ENCODE peak calls at places on chromosomes 1 and 21, in four cellular contexts. One of them, this sample, is unnamed.
A peak's percentile ranks its signal among the peaks of the same experiment; 100 is the strongest.

GRCh38 chr1:84156210-84156621 is 12.1 kb downstream of the PRKACB start:
- DNase-seq in OCI-LY7: no peak
- DNase-seq in A673: peak; percentile 78
- DNase-seq in psoas muscle: no peak
- DNase-seq in this sample: no peak

GRCh38 chr1:42183646-42184268 is 19.2 kb upstream of the GUCA2A start:
- DNase-seq in OCI-LY7: no peak
- DNase-seq in A673: no peak
- DNase-seq in psoas muscle: no peak
- DNase-seq in this sample: no peak

GRCh38 chr1:201385299-201385891 is 7.9 kb upstream of the TNNT2 start:
- DNase-seq in OCI-LY7: peak; percentile 63
- DNase-seq in A673: peak; percentile 52
- DNase-seq in psoas muscle: peak; percentile 57
- DNase-seq in this sample: peak; percentile 69

GRCh38 chr1:117753232-117753631 is 147.4 kb downstream of the TENT5C start:
- DNase-seq in OCI-LY7: no peak
- DNase-seq in A673: no peak
- DNase-seq in psoas muscle: no peak
- DNase-seq in this sample: no peak

GRCh38 chr1:183363967-183364366 is 54.2 kb downstream of the NMNAT2 start:
- DNase-seq in OCI-LY7: no peak
- DNase-seq in A673: no peak
- DNase-seq in psoas muscle: no peak
- DNase-seq in this sample: no peak

GRCh38 chr21:27703806-27704205 is 736.9 kb upstream of the ADAMTS5 start:
- DNase-seq in OCI-LY7: no peak
- DNase-seq in A673: no peak
- DNase-seq in psoas muscle: no peak
- DNase-seq in this sample: no peak

GRCh38 chr1:184075040-184076029 is 23.8 kb downstream of the TSEN15 start:
- DNase-seq in OCI-LY7: peak; percentile 49
- DNase-seq in A673: peak; percentile 86
- DNase-seq in psoas muscle: no peak
- DNase-seq in this sample: peak; percentile 59

GRCh38 chr1:21773585-21773984 is 9.4 kb downstream of the USP48 start:
- DNase-seq in OCI-LY7: peak; percentile 37
- DNase-seq in A673: no peak
- DNase-seq in psoas muscle: no peak
- DNase-seq in this sample: peak; percentile 80

GRCh38 chr1:32876341-32877210 is 5.9 kb upstream of the FNDC5 start:
- DNase-seq in OCI-LY7: peak; percentile 73
- DNase-seq in A673: peak; percentile 69
- DNase-seq in psoas muscle: peak; percentile 64
- DNase-seq in this sample: peak; percentile 61

GRCh38 chr21:45463871-45464270 is 58.9 kb downstream of the COL18A1 start:
- DNase-seq in OCI-LY7: no peak
- DNase-seq in A673: no peak
- DNase-seq in psoas muscle: no peak
- DNase-seq in this sample: no peak

GRCh38 chr1:24904731-24905354 is 25.2 kb downstream of the RUNX3 start:
- DNase-seq in OCI-LY7: no peak
- DNase-seq in A673: no peak
- DNase-seq in psoas muscle: no peak
- DNase-seq in this sample: no peak

GRCh38 chr1:164343189-164343588 is 215.8 kb upstream of the PBX1 start:
- DNase-seq in OCI-LY7: no peak
- DNase-seq in A673: no peak
- DNase-seq in psoas muscle: no peak
- DNase-seq in this sample: no peak

GRCh38 chr1:151831605-151832004 is at the start of gene RORC:
- DNase-seq in OCI-LY7: no peak
- DNase-seq in A673: no peak
- DNase-seq in psoas muscle: peak; percentile 72
- DNase-seq in this sample: no peak

GRCh38 chr1:185441608-185442007 is 124.6 kb upstream of the IVNS1ABP start:
- DNase-seq in OCI-LY7: no peak
- DNase-seq in A673: peak; percentile 30
- DNase-seq in psoas muscle: no peak
- DNase-seq in this sample: no peak

GRCh38 chr1:226100436-226101347 is 38.2 kb downstream of the H3-3A start:
- DNase-seq in OCI-LY7: peak; percentile 40
- DNase-seq in A673: peak; percentile 58
- DNase-seq in psoas muscle: peak; percentile 35
- DNase-seq in this sample: peak; percentile 40

GRCh38 chr1:223533708-223534107 is 131.8 kb downstream of the CAPN8 start:
- DNase-seq in OCI-LY7: no peak
- DNase-seq in A673: no peak
- DNase-seq in psoas muscle: no peak
- DNase-seq in this sample: no peak

GRCh38 chr1:169491845-169492281 is 6.1 kb upstream of the SLC19A2 start:
- DNase-seq in OCI-LY7: no peak
- DNase-seq in A673: no peak
- DNase-seq in psoas muscle: no peak
- DNase-seq in this sample: peak; percentile 40

GRCh38 chr1:248404024-248404423 is 1.2 kb downstream of the OR2T1 start:
- DNase-seq in OCI-LY7: no peak
- DNase-seq in A673: peak; percentile 30
- DNase-seq in psoas muscle: no peak
- DNase-seq in this sample: peak; percentile 33

GRCh38 chr1:194535369-194535768 is 1349.0 kb upstream of the B3GALT2 start:
- DNase-seq in OCI-LY7: no peak
- DNase-seq in A673: no peak
- DNase-seq in psoas muscle: no peak
- DNase-seq in this sample: no peak

GRCh38 chr1:118302145-118302544 is 117.1 kb upstream of the SPAG17 start:
- DNase-seq in OCI-LY7: no peak
- DNase-seq in A673: no peak
- DNase-seq in psoas muscle: no peak
- DNase-seq in this sample: no peak

GRCh38 chr1:94246692-94247145 is 9.3 kb upstream of the ARHGAP29 start:
- DNase-seq in OCI-LY7: no peak
- DNase-seq in A673: no peak
- DNase-seq in psoas muscle: no peak
- DNase-seq in this sample: no peak

GRCh38 chr1:163295949-163296348 is 25.8 kb upstream of the NUF2 start:
- DNase-seq in OCI-LY7: no peak
- DNase-seq in A673: no peak
- DNase-seq in psoas muscle: no peak
- DNase-seq in this sample: no peak

GRCh38 chr1:109910123-109910962 is at the start of gene CSF1:
- DNase-seq in OCI-LY7: no peak
- DNase-seq in A673: peak; percentile 61
- DNase-seq in psoas muscle: peak; percentile 84
- DNase-seq in this sample: peak; percentile 81

GRCh38 chr1:51214615-51215131 is 21.4 kb upstream of the RNF11 start:
- DNase-seq in OCI-LY7: no peak
- DNase-seq in A673: no peak
- DNase-seq in psoas muscle: no peak
- DNase-seq in this sample: peak; percentile 49

GRCh38 chr1:160207118-160207650 is 2.0 kb downstream of the PEA15 start:
- DNase-seq in OCI-LY7: no peak
- DNase-seq in A673: no peak
- DNase-seq in psoas muscle: no peak
- DNase-seq in this sample: no peak

GRCh38 chr1:178797590-178797989 is 72.5 kb downstream of the RALGPS2 start:
- DNase-seq in OCI-LY7: no peak
- DNase-seq in A673: no peak
- DNase-seq in psoas muscle: no peak
- DNase-seq in this sample: no peak

GRCh38 chr1:228264100-228264816 is 56.4 kb downstream of the OBSCN start:
- DNase-seq in OCI-LY7: no peak
- DNase-seq in A673: no peak
- DNase-seq in psoas muscle: no peak
- DNase-seq in this sample: no peak

DNA sequence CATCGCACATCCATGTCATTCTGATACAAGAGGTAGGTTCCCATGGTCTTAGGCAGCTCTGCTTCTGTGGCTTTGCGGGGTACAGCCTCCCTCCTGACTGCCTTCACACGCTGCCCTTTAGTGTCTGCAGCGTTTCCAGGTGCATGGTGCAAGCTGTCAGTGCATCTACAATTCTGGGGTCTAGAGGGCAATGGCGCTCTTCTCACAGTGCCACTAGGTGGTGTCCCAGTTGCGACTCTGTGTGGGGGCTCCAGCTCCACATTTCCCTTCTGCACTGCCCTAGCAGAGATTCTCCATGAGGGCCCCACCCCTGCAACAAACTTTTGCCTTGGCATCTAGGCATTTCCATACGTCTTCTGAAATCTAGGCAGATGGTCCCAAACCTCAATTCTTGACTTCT is 138.2 kb upstream of the BRINP3 start:
- DNase-seq in OCI-LY7: peak; percentile 1
- DNase-seq in A673: no peak
- DNase-seq in psoas muscle: no peak
- DNase-seq in this sample: peak; percentile 6
- TF ChIP-seq CTCF in OCI-LY7: peak; percentile 54
- TF ChIP-seq CTCF in A673: peak; percentile 11
- TF ChIP-seq CTCF in psoas muscle: no peak
- TF ChIP-seq CTCF in this sample: no peak

DNA sequence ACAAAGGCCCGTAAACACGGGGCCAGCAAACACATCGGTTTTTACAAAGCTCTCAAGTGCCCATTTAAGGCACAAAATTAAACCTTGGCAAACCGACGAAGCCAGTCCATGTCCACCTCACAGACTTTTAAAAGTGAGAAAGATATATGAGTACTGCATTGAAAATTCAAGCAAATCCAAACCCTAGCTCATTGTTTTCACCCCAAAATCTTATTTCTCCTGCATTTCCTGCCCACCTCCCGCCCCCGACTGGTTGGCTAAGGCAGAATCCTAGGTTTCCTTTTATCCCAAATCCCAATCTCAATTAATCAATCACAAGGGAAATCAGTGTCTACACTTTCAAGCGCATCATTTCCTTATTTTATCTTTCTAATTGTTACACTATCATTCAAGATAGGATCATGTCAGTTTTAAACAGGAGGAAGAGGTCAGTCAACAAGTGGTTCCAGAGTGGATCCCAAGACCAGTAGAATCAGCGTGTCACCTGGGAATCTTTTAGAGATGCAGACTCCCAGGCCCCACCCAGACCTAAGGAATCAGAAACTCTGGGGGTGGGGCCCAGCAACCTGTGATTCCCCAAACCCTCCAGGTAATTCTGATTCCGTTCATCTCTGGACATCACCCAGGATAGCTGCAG is 1.7 kb upstream of the GNG4 start:
- DNase-seq in OCI-LY7: no peak
- DNase-seq in A673: no peak
- DNase-seq in psoas muscle: no peak
- DNase-seq in this sample: no peak
- H3K4me3 ChIP-seq in OCI-LY7: no peak overlapping the region
- H3K4me3 ChIP-seq in A673: no peak overlapping the region
- H3K4me3 ChIP-seq in psoas muscle: no peak overlapping the region
- H3K4me3 ChIP-seq in this sample: no peak overlapping the region

GRCh38 chr1:157142765-157143423 is 4.7 kb upstream of the ETV3 start:
- DNase-seq in OCI-LY7: no peak
- DNase-seq in A673: no peak
- DNase-seq in psoas muscle: no peak
- DNase-seq in this sample: no peak

GRCh38 chr1:157144509-157144908 is 6.3 kb upstream of the ETV3 start:
- DNase-seq in OCI-LY7: no peak
- DNase-seq in A673: no peak
- DNase-seq in psoas muscle: no peak
- DNase-seq in this sample: no peak

GRCh38 chr1:157140068-157140588 is 1.9 kb upstream of the ETV3 start:
- DNase-seq in OCI-LY7: no peak
- DNase-seq in A673: no peak
- DNase-seq in psoas muscle: no peak
- DNase-seq in this sample: peak; percentile 39

GRCh38 chr1:157141212-157141855 is 3.1 kb upstream of the ETV3 start:
- DNase-seq in OCI-LY7: no peak
- DNase-seq in A673: no peak
- DNase-seq in psoas muscle: no peak
- DNase-seq in this sample: no peak

GRCh38 chr1:157142245-157142644 is 4.0 kb upstream of the ETV3 start:
- DNase-seq in OCI-LY7: no peak
- DNase-seq in A673: no peak
- DNase-seq in psoas muscle: no peak
- DNase-seq in this sample: no peak
- TF ChIP-seq CTCF in OCI-LY7: no peak
- TF ChIP-seq CTCF in A673: no peak
- TF ChIP-seq CTCF in psoas muscle: no peak
- TF ChIP-seq CTCF in this sample: no peak

DNA sequence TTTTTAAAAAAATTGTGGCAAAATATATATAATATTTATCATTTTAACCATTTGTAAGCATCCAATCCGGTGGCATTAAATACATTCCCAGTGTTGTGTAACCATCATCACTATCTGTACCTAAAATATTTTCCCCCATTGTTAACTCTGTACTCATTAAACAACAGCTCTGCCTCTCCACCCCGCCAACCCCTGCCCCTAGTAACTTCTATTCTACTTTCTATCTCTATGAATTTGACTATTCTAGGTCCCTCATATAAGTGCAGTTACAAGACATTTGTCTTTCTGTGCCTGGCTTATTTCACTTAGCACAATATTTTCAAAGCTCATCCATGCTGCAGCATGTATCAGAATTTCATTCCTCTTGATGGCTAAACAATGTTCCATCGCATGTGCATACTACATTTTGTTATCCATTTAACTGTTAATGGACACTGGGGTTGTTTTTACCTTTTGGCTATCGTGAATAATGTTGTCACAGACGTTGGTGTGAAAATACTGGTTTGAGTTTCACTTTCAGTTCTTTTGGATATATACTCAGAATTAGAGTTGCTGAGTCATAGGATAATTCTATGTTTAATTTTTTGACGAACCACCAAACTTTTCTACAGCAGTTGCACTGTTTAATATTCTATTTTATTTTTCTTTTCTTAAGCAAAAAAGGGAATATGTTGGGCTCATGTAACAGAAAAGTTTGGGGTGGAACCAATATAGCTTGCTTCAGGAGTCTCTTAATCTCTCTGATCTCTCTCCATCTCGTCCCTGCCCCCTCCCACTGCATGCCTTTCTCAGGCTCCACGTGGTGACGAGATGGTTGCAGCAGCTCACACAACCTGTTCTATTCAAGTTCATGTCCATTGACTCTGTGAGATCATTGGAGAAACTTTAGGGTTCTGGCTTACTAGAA is 25.2 kb upstream of the RCAN1 start:
- DNase-seq in OCI-LY7: no peak
- DNase-seq in A673: no peak
- DNase-seq in psoas muscle: no peak
- DNase-seq in this sample: peak; percentile 86
- H3K4me3 ChIP-seq in OCI-LY7: no peak overlapping the region
- H3K4me3 ChIP-seq in A673: no peak overlapping the region
- H3K4me3 ChIP-seq in psoas muscle: no peak overlapping the region
- H3K4me3 ChIP-seq in this sample: peak overlapping the region; percentile 32

DNA sequence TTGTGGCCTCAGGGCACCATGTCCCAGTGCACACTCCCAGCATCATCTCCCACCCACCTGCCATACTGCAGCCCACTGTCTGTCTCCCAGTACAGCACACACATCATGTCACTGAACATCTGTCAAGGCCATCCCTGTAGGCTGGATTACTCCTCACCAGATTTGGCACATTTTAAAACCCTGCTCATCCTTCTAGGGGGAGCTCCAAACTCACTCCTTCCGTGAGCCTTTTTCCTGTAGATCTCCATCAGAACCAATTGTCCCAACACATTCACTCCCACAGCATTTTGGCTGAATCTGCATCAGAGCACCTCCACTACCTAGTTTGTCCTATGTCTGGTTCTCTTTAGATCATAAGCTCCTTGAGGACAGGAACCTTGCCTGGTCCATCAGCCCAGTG is 58.6 kb upstream of the GRIK3 start:
- DNase-seq in OCI-LY7: no peak
- DNase-seq in A673: no peak
- DNase-seq in psoas muscle: no peak
- DNase-seq in this sample: no peak
- TF ChIP-seq CTCF in OCI-LY7: no peak
- TF ChIP-seq CTCF in A673: no peak
- TF ChIP-seq CTCF in psoas muscle: no peak
- TF ChIP-seq CTCF in this sample: no peak

This sample was measured in GM12865.